ENCODE peak calls at places on chromosome 19, in ten cellular contexts. S is GM23338; J is IMR-90; R is PC-3; H is heart left ventricle; Q is uterus; O is neural progenitor cell; T is CD4-positive, alpha-beta T cell; C is A673; I is suprapubic skin. A is an unnamed sample. For H3K27me3, the result is how much of the 10 kb centered on the place peaks cover.

GRCh38 chr19:1074512-1075283 is 7.7 kb downstream of the ARHGAP45 start:
- DNase-seq in S (no peak), J (no peak), R (peak), H (peak), Q (no peak), O (no peak), T (peak), C (peak), I (peak), A (no peak)

GRCh38 chr19:10769533-10770491 is 51.9 kb downstream of the DNM2 start:
- DNase-seq in S (peak), J (peak), R (peak), H (peak), Q (peak), O (peak), T (peak), C (no peak), I (no peak), A (peak)

GRCh38 chr19:9353011-9353410 is 9.8 kb upstream of the ZNF177 start:
- DNase-seq in S (no peak), J (no peak), R (peak), H (no peak), Q (no peak), O (no peak), T (no peak), C (no peak), I (no peak), A (no peak)

GRCh38 chr19:609001-609340 is 19.3 kb downstream of the HCN2 start:
- DNase-seq in S (no peak), J (no peak), R (peak), H (peak), Q (no peak), O (no peak), T (no peak), C (no peak), I (no peak), A (no peak)

GRCh38 chr19:7224205-7224833 is 69.9 kb downstream of the INSR start:
- DNase-seq in S (no peak), J (peak), R (peak), H (peak), Q (peak), O (no peak), T (no peak), C (no peak), I (peak), A (no peak)

GRCh38 chr19:41307954-41308449 is 2.0 kb upstream of the CCDC97 start:
- DNase-seq in S (no peak), J (no peak), R (no peak), H (no peak), Q (no peak), O (no peak), T (no peak), C (no peak), I (no peak), A (no peak)

GRCh38 chr19:794989-795658 is 2.1 kb upstream of the PTBP1 start:
- DNase-seq in S (peak), J (no peak), R (no peak), H (peak), Q (peak), O (no peak), T (no peak), C (no peak), I (no peak), A (no peak)

GRCh38 chr19:49128545-49129237 is 9.3 kb downstream of the PPFIA3 start:
- DNase-seq in S (no peak), J (no peak), R (no peak), H (no peak), Q (no peak), O (no peak), T (no peak), C (no peak), I (no peak), A (no peak)

GRCh38 chr19:50512112-50512998 is 1.4 kb downstream of the ASPDH start:
- DNase-seq in S (no peak), J (no peak), R (no peak), H (no peak), Q (no peak), O (no peak), T (no peak), C (no peak), I (peak), A (no peak)

GRCh38 chr19:43769256-43769655 is 11.5 kb downstream of the KCNN4 start:
- DNase-seq in S (no peak), J (no peak), R (no peak), H (no peak), Q (no peak), O (no peak), T (no peak), C (no peak), I (no peak), A (no peak)

GRCh38 chr19:4431808-4432674 is 25.6 kb downstream of the UBXN6 start:
- DNase-seq in S (no peak), J (no peak), R (no peak), H (no peak), Q (no peak), O (no peak), T (no peak), C (no peak), I (no peak), A (no peak)

GRCh38 chr19:39502640-39503417 is 4.1 kb downstream of the DLL3 start:
- DNase-seq in S (peak), J (peak), R (no peak), H (peak), Q (peak), O (peak), T (peak), C (peak), I (no peak), A (peak)

GRCh38 chr19:33683881-33684549 is 62.3 kb downstream of the CHST8 start:
- DNase-seq in S (peak), J (peak), R (peak), H (no peak), Q (no peak), O (peak), T (no peak), C (peak), I (peak), A (peak)

GRCh38 chr19:1140272-1140671 is 33.8 kb downstream of the SBNO2 start:
- DNase-seq in S (no peak), J (no peak), R (no peak), H (no peak), Q (no peak), O (no peak), T (no peak), C (no peak), I (no peak), A (no peak)

GRCh38 chr19:17075860-17076538 is 422 bp downstream of the MYO9B start:
- DNase-seq in S (peak), J (peak), R (peak), H (peak), Q (peak), O (peak), T (peak), C (peak), I (peak), A (peak)

GRCh38 chr19:4206818-4207484 is 22.4 kb upstream of the EBI3 start:
- DNase-seq in S (peak), J (peak), R (no peak), H (no peak), Q (no peak), O (no peak), T (no peak), C (peak), I (no peak), A (no peak)

GRCh38 chr19:10603084-10603872 is 16.2 kb upstream of the AP1M2 start:
- DNase-seq in S (peak), J (no peak), R (no peak), H (peak), Q (peak), O (peak), T (peak), C (peak), I (peak), A (no peak)

GRCh38 chr19:49614096-49614857 is 23.3 kb downstream of the PRR12 start:
- DNase-seq in S (no peak), J (peak), R (peak), H (no peak), Q (no peak), O (no peak), T (no peak), C (no peak), I (no peak), A (no peak)

GRCh38 chr19:48123907-48124675 is 13.5 kb upstream of the PLA2G4C start:
- DNase-seq in S (no peak), J (peak), R (peak), H (no peak), Q (no peak), O (peak), T (no peak), C (peak), I (no peak), A (peak)

GRCh38 chr19:1474011-1474764 is 4.8 kb downstream of the C19orf25 start:
- DNase-seq in S (no peak), J (peak), R (no peak), H (peak), Q (no peak), O (no peak), T (no peak), C (no peak), I (no peak), A (no peak)

GRCh38 chr19:38304352-38304865 is 358 bp downstream of the C19orf33 start:
- DNase-seq in S (peak), J (no peak), R (no peak), H (no peak), Q (no peak), O (no peak), T (no peak), C (no peak), I (no peak), A (no peak)

GRCh38 chr19:42555801-42556200 is 27.5 kb upstream of the CEACAM1 start:
- DNase-seq in S (no peak), J (no peak), R (no peak), H (no peak), Q (no peak), O (no peak), T (no peak), C (no peak), I (no peak), A (no peak)

GRCh38 chr19:42553292-42554045 is 25.2 kb upstream of the CEACAM1 start:
- DNase-seq in S (no peak), J (peak), R (peak), H (peak), Q (no peak), O (no peak), T (no peak), C (no peak), I (no peak), A (no peak)

GRCh38 chr19:42552086-42553065 is 24.1 kb upstream of the CEACAM1 start:
- DNase-seq in S (no peak), J (no peak), R (no peak), H (no peak), Q (no peak), O (no peak), T (no peak), C (no peak), I (no peak), A (no peak)

GRCh38 chr19:42554046-42554575 is 25.8 kb upstream of the CEACAM1 start:
- DNase-seq in S (no peak), J (no peak), R (no peak), H (no peak), Q (no peak), O (no peak), T (no peak), C (no peak), I (no peak), A (no peak)

DNA sequence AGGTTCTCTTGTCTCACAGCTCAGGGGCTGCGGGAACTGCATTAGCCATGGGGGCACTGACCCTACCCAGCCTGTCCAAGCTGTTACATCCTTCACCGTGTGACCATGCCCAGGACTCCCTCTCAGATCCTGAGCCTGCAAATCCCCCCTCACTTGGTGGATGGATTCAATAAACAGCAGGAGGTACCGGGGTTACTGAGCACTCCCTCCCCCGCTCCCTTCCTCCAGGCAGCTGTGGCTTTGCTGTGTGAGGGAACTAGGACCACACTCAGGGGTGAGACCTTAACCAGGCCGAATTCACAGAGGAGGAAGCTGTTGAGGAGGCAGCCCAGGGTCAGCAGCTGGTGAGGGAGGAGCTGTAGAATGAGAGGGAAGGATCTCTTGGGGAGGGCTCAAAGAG is 27.0 kb upstream of the CEACAM1 start:
- DNase-seq in S (peak), J (no peak), R (no peak), H (peak), Q (no peak), O (peak), T (no peak), C (no peak), I (no peak), A (no peak)
- TF ChIP-seq CTCF in S (no peak), J (no peak), R (no peak), H (no peak), Q (no peak), O (no peak), T (no peak), C (no peak), I (no peak), A (no peak)

GRCh38 chr19:57748029-57748428 is 1.4 kb downstream of the ZNF776 start:
- DNase-seq in S (no peak), J (no peak), R (no peak), H (no peak), Q (no peak), O (no peak), T (no peak), C (no peak), I (no peak), A (no peak)
- H3K27me3 ChIP-seq in S (under half), J (under half), R (under half), H (under half), Q (under half), O (under half), T (under half), C (under half), I (under half), A (under half)

DNA sequence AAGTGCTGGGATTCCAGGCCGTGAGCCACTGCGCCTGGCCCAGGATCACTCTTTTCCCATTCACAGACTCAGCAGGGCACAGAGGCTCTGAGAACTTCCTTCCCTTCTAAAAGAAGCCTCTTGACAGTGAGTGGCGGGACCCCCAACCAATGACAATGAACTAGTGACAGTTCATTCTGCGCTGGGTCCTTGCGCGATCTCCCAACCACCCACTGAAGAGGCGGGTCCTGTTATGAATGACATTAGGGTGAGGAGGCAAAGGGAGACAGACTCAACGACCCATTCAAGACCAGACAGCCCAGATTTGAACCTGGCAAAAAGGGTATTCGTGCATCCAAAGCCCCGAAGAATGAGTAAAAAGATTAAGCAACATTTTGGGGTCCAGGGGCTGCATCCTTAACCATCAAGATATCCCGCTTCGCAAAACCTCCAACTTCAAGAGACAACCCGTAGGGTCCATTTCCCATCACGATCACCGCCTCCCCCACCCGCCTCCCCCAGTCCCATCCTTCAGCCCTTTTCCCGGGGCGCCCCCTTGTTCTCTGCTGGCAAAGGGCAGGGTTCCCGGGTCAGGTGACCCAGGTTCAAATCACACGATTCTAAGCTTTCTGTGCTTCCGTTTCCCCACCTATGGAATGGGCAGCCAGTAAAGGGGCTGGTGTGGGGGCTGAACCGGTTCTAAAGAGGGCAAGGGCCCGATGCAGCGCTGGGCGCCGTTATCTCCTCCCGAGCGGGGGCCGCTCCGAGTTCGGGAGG is 719 bp downstream of the SUGP2 start:
- DNase-seq in S (peak), J (peak), R (peak), H (peak), Q (peak), O (peak), T (peak), C (peak), I (peak), A (peak)
- TF ChIP-seq CTCF in S (peak), J (no peak), R (no peak), H (no peak), Q (no peak), O (no peak), T (no peak), C (no peak), I (no peak), A (no peak)

DNA sequence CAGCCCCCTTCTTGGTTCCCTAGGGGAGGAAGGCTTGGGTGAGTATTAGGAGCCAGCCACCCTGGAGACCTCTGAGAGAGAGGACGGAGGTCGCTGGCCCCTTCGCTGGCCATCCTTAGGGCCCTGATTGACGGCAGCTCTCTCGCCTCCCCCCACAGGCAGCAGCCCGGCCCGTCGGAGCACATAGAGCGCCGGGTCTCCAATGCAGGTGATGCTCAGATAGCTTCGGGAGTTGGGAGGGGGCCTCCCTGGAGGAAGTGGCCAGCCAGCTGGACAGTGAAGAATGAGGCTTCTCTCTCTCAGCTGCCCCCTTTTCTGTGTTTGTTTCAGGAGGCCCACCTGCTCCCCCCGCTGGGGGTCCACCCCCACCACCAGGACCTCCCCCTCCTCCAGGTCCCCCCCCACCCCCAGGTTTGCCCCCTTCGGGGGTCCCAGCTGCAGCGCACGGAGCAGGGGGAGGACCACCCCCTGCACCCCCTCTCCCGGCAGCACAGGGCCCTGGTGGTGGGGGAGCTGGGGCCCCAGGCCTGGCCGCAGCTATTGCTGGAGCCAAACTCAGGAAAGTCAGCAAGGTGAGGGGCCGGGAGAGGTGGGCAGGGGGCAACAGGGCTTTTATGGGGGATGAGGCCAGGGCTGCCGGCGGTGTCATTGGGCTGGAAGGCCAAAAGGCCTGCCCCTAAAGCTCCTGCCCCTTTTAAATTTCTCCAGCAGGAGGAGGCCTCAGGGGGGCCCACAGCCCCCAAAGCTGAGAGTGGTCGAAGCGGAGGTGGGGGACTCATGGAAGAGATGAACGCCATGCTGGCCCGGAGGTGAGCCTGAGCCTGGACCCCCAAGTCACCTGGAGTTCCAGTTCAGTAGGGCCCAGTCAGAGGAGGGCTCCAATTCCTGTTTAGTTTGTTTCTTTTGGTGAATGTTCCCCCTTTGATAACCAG is 15.0 kb downstream of the VASP start:
- DNase-seq in S (no peak), J (no peak), R (no peak), H (no peak), Q (no peak), O (no peak), T (no peak), C (no peak), I (no peak), A (no peak)
- H3K27me3 ChIP-seq in S (under half), J (under half), R (under half), H (under half), Q (under half), O (under half), T (under half), C (under half), I (under half), A (under half)

A was measured in Caco-2.